ENCODE peak calls at places on chromosomes 1 and 21, in four cellular contexts. H, A, F and Q are unnamed samples.
A peak's percentile ranks its signal among the peaks of the same experiment; 100 is the strongest.

GRCh38 chr21:35202431-35202830 is 153.3 kb upstream of the RUNX1 start:
- DNase-seq in F (no peak), H (no peak), A (no peak), Q (no peak)

GRCh38 chr1:3553166-3553939 is 58.0 kb downstream of the MEGF6 start:
- DNase-seq in A (no peak), H (no peak), F (peak; percentile 76), Q (no peak)

GRCh38 chr1:187617776-187618175 is 789.0 kb downstream of the PLA2G4A start:
- DNase-seq in A (no peak), F (no peak), H (no peak), Q (no peak)

GRCh38 chr1:6041432-6042062 is 4.1 kb upstream of the KCNAB2 start:
- DNase-seq in H (peak; percentile 70), F (peak; percentile 83), A (no peak), Q (no peak)

GRCh38 chr1:3336641-3337621 is 117.5 kb upstream of the ARHGEF16 start:
- DNase-seq in F (no peak), A (no peak), H (no peak), Q (no peak)

GRCh38 chr1:56237491-56238064 is 341.8 kb downstream of the PLPP3 start:
- DNase-seq in H (no peak), F (no peak), A (peak; percentile 7), Q (no peak)

GRCh38 chr1:69911301-69911801 is 294.0 kb downstream of the LRRC40 start:
- DNase-seq in F (no peak), A (no peak), H (no peak), Q (no peak)

GRCh38 chr1:27727126-27727525 is 1.4 kb downstream of the FAM76A start:
- DNase-seq in A (no peak), F (no peak), H (no peak), Q (no peak)

GRCh38 chr1:175572932-175573871 is 170.2 kb downstream of the TNR start:
- DNase-seq in H (no peak), F (peak; percentile 81), A (no peak), Q (no peak)

GRCh38 chr1:60572378-60572777 is 498.8 kb upstream of the C1orf87 start:
- DNase-seq in H (no peak), A (no peak), F (no peak), Q (no peak)

GRCh38 chr1:240242601-240243144 is 151.0 kb downstream of the FMN2 start:
- DNase-seq in A (no peak), F (peak; percentile 26), H (no peak), Q (no peak)

GRCh38 chr1:229882621-229883020 is 184.4 kb upstream of the GALNT2 start:
- DNase-seq in A (no peak), H (no peak), F (no peak), Q (no peak)

GRCh38 chr1:109532365-109533136 is 7.1 kb upstream of the GPR61 start:
- DNase-seq in A (no peak), F (peak; percentile 86), H (peak; percentile 90), Q (no peak)

GRCh38 chr1:21813542-21813941 is 1.5 kb downstream of the LDLRAD2 start:
- DNase-seq in H (no peak), F (no peak), A (no peak), Q (no peak)

GRCh38 chr1:40143891-40144575 is 17.2 kb upstream of the RLF start:
- DNase-seq in A (peak; percentile 39), F (peak; percentile 60), H (peak; percentile 86), Q (peak; percentile 75)

GRCh38 chr1:221741364-221741970 is 422 bp downstream of the DUSP10 start:
- DNase-seq in H (no peak), A (no peak), F (peak; percentile 56), Q (no peak)

GRCh38 chr1:221900678-221901077 is 158.8 kb upstream of the DUSP10 start:
- DNase-seq in H (no peak), A (peak; percentile 24), F (no peak), Q (no peak)

GRCh38 chr1:150813028-150813707 is 5.1 kb upstream of the CTSK start:
- DNase-seq in F (peak; percentile 55), A (no peak), H (peak; percentile 78), Q (peak; percentile 29)

GRCh38 chr1:223732993-223733798 is 20.9 kb downstream of the CAPN2 start:
- DNase-seq in F (no peak), H (no peak), A (no peak), Q (no peak)

GRCh38 chr1:70034403-70034802 is 171.0 kb downstream of the LRRC40 start:
- DNase-seq in A (no peak), H (peak; percentile 77), F (peak; percentile 8), Q (no peak)

GRCh38 chr1:107473065-107473464 is 332.2 kb downstream of the NTNG1 start:
- DNase-seq in H (no peak), A (no peak), F (no peak), Q (no peak)

GRCh38 chr1:47477595-47478080 is 39.8 kb downstream of the FOXD2 start:
- DNase-seq in A (no peak), F (no peak), H (no peak), Q (no peak)

GRCh38 chr1:168121314-168122029 is 15.3 kb downstream of the GPR161 start:
- DNase-seq in F (no peak), H (no peak), A (no peak), Q (no peak)

GRCh38 chr1:109188200-109188599 is 25.5 kb upstream of the SARS1 start:
- DNase-seq in H (no peak), F (no peak), A (no peak), Q (no peak)

DNA sequence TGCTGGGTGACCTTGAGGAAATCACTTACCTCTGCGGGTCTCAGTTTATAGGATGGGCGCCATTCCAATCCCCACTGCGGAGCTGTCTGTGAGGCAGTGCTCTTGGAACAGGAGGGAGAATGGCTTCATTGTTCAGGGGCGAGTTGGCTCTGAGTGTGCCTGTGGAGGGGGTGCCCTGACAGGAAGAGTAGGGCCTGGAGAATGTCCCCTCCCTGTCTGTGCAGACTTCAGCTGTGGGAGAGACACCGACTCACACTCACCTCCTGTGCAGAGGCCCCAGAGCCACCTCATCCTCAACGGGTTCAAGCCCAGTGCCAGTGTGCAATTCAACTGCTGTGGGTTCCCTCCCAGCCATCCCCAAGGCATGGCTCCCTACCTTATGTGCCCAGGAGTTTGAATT is 17.1 kb downstream of the ADORA1 start:
- DNase-seq in H (no peak), F (no peak), A (no peak), Q (no peak)
- TF ChIP-seq NRF1 in H (no peak), F (no peak), A (no peak), Q (no peak)

DNA sequence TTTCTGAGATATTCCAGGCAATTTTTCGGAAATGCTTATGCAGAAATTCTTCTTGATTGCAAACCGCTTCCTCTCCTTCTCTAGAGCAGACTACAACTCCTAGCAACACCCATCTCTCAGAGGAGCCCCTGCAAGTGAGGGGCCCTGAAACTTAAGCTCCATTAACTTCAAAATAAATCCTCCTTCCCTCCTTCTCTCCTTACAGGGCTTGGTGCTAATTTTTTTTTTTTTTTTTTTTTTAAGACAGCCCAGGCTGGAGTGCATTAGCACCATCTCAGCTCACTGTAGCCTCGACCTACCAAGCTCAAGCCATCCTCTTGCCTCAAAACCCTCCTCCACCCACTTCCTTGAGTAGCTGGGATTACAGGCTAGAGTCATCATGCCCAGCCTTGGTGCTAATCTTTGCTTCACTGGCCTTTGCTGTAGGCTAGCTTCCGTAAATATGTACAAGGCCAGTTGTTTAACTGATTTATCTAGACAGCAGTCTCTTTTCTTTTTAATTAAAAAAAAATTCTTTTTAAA is 30.2 kb upstream of the SFPQ start:
- DNase-seq in F (no peak), A (no peak), H (no peak), Q (no peak)
- TF ChIP-seq NRF1 in F (no peak), A (no peak), H (no peak), Q (no peak)

DNA sequence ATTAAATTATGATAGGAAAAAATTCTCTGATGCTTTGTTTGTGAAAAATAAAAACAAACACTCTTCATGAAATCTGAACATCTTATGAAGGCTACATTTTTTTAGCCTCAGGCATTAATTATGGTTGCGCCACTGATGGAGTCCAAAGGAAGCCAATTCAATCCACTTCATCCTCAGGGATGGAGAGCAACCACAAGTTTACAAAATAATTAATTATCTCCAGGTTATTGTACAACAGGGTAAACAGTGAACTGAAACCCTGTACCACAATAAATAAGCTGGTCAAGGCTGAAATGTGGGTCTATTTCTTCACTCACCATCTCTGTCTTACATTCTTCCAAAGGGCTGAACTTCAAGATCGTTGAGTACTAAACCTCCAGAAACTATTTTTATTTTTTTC is 49.2 kb downstream of the MRPL39 start:
- DNase-seq in H (no peak), F (no peak), A (no peak), Q (no peak)
- TF ChIP-seq NRF1 in H (no peak), F (no peak), A (no peak), Q (no peak)

GRCh38 chr1:200991039-200991698 is 32.3 kb downstream of the KIF21B start:
- DNase-seq in F (no peak), H (no peak), A (no peak), Q (no peak)
- TF ChIP-seq NRF1 in F (no peak), H (no peak), A (no peak), Q (no peak)

DNA sequence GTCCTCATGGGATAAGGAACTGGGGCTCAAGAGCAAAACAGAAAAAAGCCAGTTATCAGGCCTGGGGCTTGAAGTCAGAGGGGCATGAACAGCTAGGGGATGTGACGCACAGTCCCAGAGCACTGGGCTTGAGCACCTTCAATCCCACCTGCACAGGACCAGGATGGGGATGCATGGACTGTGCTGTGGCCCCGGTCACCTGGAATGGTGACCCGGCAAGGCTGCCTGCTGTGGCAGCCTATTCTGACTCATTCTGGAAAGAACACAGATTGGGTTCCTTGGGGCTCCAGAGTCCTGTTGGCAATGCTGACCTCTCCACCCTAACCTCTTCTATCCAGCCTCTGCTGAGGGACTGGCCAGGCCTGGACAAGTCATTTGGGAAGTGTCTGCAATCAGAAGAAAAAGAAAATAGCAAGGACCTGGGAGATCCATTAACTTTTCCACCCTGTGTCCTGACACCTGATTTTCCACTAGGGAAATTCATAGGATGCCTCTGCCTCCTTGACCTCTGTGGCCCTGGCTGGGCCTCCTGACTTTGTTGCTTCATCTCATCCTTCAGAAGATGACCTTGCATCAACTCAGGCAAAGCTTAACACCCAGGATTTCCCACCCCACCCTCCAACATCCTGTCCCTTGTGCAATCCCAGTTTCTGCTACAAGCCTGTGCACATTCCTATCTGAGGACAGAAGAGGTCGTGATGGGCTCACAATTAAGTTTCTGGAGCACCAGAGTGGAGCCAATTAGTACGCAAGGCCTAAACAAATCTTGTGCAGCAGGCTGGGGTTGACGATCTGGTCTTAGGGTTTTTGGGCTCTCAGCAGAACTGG is 17.9 kb upstream of the FMOD start:
- DNase-seq in A (no peak), F (no peak), H (no peak), Q (no peak)
- TF ChIP-seq NRF1 in A (no peak), F (no peak), H (no peak), Q (no peak)

DNA sequence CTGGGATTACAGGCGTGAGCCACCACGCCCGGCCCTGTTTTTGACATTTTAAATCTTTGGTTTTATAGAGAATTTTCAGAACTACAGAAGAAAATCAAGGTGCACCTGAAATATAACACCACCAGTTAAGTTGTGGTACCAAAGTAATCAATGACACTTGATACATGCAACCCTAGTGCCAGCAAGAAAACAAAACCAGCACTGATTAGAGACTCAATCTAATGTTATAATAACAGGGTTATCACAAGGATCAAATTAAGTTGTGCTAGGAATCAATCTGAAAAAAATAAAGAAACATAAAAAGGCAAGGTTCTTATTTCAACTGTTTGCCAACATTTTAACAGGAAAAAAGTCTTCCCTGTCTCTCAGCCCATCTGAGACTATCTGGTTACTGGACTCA is 23.8 kb downstream of the TGFBR3 start:
- DNase-seq in A (no peak), F (no peak), H (no peak), Q (no peak)
- TF ChIP-seq NRF1 in A (no peak), F (no peak), H (no peak), Q (no peak)